ENCODE peak calls at places on chromosomes 5 and 9, in five cellular contexts. One of them, this sample, is unnamed.

GRCh38 chr9:96071245-96072124 is 196.0 kb downstream of the ERCC6L2 start:
- DNase-seq in RWPE1: peak; percentile 66
- DNase-seq in AG04450: no peak
- DNase-seq in upper lobe of right lung: no peak
- DNase-seq in PC-3: peak; percentile 40
- DNase-seq in this sample: no peak

GRCh38 chr5:55829956-55830355 is 21.2 kb upstream of the IL31RA start:
- DNase-seq in RWPE1: no peak
- DNase-seq in AG04450: no peak
- DNase-seq in upper lobe of right lung: no peak
- DNase-seq in PC-3: no peak
- DNase-seq in this sample: no peak

GRCh38 chr5:103428923-103429322 is 133.7 kb downstream of the NUDT12 start:
- DNase-seq in RWPE1: no peak
- DNase-seq in AG04450: no peak
- DNase-seq in upper lobe of right lung: no peak
- DNase-seq in PC-3: no peak
- DNase-seq in this sample: no peak

GRCh38 chr5:6442333-6442732 is 6.3 kb upstream of the UBE2QL1 start:
- DNase-seq in RWPE1: no peak
- DNase-seq in AG04450: no peak
- DNase-seq in upper lobe of right lung: no peak
- DNase-seq in PC-3: no peak
- DNase-seq in this sample: no peak

GRCh38 chr5:81721049-81721448 is 29.8 kb downstream of the SSBP2 start:
- DNase-seq in RWPE1: no peak
- DNase-seq in AG04450: no peak
- DNase-seq in upper lobe of right lung: no peak
- DNase-seq in PC-3: no peak
- DNase-seq in this sample: no peak

GRCh38 chr9:15373201-15373530 is 49.5 kb upstream of the SNAPC3 start:
- DNase-seq in RWPE1: no peak
- DNase-seq in AG04450: peak; percentile 92
- DNase-seq in upper lobe of right lung: no peak
- DNase-seq in PC-3: no peak
- DNase-seq in this sample: no peak

GRCh38 chr9:6133346-6134063 is 82.1 kb upstream of the IL33 start:
- DNase-seq in RWPE1: peak; percentile 32
- DNase-seq in AG04450: no peak
- DNase-seq in upper lobe of right lung: no peak
- DNase-seq in PC-3: peak; percentile 72
- DNase-seq in this sample: no peak

GRCh38 chr9:87479801-87480201 is 17.9 kb upstream of the DAPK1 start:
- DNase-seq in RWPE1: no peak
- DNase-seq in AG04450: no peak
- DNase-seq in upper lobe of right lung: peak; percentile 72
- DNase-seq in PC-3: no peak
- DNase-seq in this sample: no peak

GRCh38 chr9:35516481-35516880 is 26.6 kb downstream of the RUSC2 start:
- DNase-seq in RWPE1: peak; percentile 82
- DNase-seq in AG04450: no peak
- DNase-seq in upper lobe of right lung: no peak
- DNase-seq in PC-3: peak; percentile 81
- DNase-seq in this sample: no peak

GRCh38 chr5:52356311-52356918 is 431.3 kb upstream of the ITGA1 start:
- DNase-seq in RWPE1: peak; percentile 17
- DNase-seq in AG04450: no peak
- DNase-seq in upper lobe of right lung: no peak
- DNase-seq in PC-3: peak; percentile 33
- DNase-seq in this sample: no peak

GRCh38 chr5:15837584-15838289 is 337.8 kb downstream of the FBXL7 start:
- DNase-seq in RWPE1: no peak
- DNase-seq in AG04450: no peak
- DNase-seq in upper lobe of right lung: no peak
- DNase-seq in PC-3: no peak
- DNase-seq in this sample: no peak

GRCh38 chr9:114919611-114920010 is 10.8 kb downstream of the TNFSF8 start:
- DNase-seq in RWPE1: no peak
- DNase-seq in AG04450: no peak
- DNase-seq in upper lobe of right lung: no peak
- DNase-seq in PC-3: no peak
- DNase-seq in this sample: no peak

GRCh38 chr9:18437315-18438200 is 36.4 kb upstream of the ADAMTSL1 start:
- DNase-seq in RWPE1: no peak
- DNase-seq in AG04450: no peak
- DNase-seq in upper lobe of right lung: no peak
- DNase-seq in PC-3: no peak
- DNase-seq in this sample: peak; percentile 18

GRCh38 chr5:126527892-126528291 is 67.1 kb downstream of the ALDH7A1 start:
- DNase-seq in RWPE1: no peak
- DNase-seq in AG04450: peak; percentile 79
- DNase-seq in upper lobe of right lung: no peak
- DNase-seq in PC-3: peak; percentile 32
- DNase-seq in this sample: no peak

GRCh38 chr5:16557477-16557876 is 59.3 kb downstream of the RETREG1 start:
- DNase-seq in RWPE1: no peak
- DNase-seq in AG04450: no peak
- DNase-seq in upper lobe of right lung: no peak
- DNase-seq in PC-3: no peak
- DNase-seq in this sample: no peak

GRCh38 chr9:135321580-135321979 is 158.0 kb upstream of the PPP1R26 start:
- DNase-seq in RWPE1: no peak
- DNase-seq in AG04450: no peak
- DNase-seq in upper lobe of right lung: no peak
- DNase-seq in PC-3: no peak
- DNase-seq in this sample: no peak

GRCh38 chr5:1564182-1564748 is 40.5 kb upstream of the LPCAT1 start:
- DNase-seq in RWPE1: peak; percentile 54
- DNase-seq in AG04450: no peak
- DNase-seq in upper lobe of right lung: no peak
- DNase-seq in PC-3: peak; percentile 85
- DNase-seq in this sample: no peak

GRCh38 chr9:126061575-126061974 is 265.1 kb upstream of the MVB12B start:
- DNase-seq in RWPE1: no peak
- DNase-seq in AG04450: no peak
- DNase-seq in upper lobe of right lung: peak; percentile 37
- DNase-seq in PC-3: no peak
- DNase-seq in this sample: no peak

GRCh38 chr5:40547994-40548575 is 131.6 kb upstream of the PTGER4 start:
- DNase-seq in RWPE1: no peak
- DNase-seq in AG04450: no peak
- DNase-seq in upper lobe of right lung: no peak
- DNase-seq in PC-3: no peak
- DNase-seq in this sample: no peak

GRCh38 chr5:72280655-72281069 is 39.4 kb downstream of the MRPS27 start:
- DNase-seq in RWPE1: peak; percentile 38
- DNase-seq in AG04450: no peak
- DNase-seq in upper lobe of right lung: no peak
- DNase-seq in PC-3: peak; percentile 47
- DNase-seq in this sample: no peak

GRCh38 chr9:94250456-94250855 is 8.6 kb upstream of the ZNF169 start:
- DNase-seq in RWPE1: no peak
- DNase-seq in AG04450: no peak
- DNase-seq in upper lobe of right lung: no peak
- DNase-seq in PC-3: peak; percentile 50
- DNase-seq in this sample: no peak

GRCh38 chr9:89421595-89421994 is 76.3 kb downstream of the SEMA4D start:
- DNase-seq in RWPE1: no peak
- DNase-seq in AG04450: no peak
- DNase-seq in upper lobe of right lung: no peak
- DNase-seq in PC-3: no peak
- DNase-seq in this sample: no peak

GRCh38 chr5:14185336-14186131 is 42.4 kb downstream of the TRIO start:
- DNase-seq in RWPE1: peak; percentile 81
- DNase-seq in AG04450: no peak
- DNase-seq in upper lobe of right lung: no peak
- DNase-seq in PC-3: peak; percentile 94
- DNase-seq in this sample: no peak

GRCh38 chr5:5464036-5464715 is 41.7 kb downstream of the ICE1 start:
- DNase-seq in RWPE1: no peak
- DNase-seq in AG04450: no peak
- DNase-seq in upper lobe of right lung: no peak
- DNase-seq in PC-3: no peak
- DNase-seq in this sample: no peak

GRCh38 chr9:83572524-83572923 is 34.3 kb upstream of the FRMD3 start:
- DNase-seq in RWPE1: no peak
- DNase-seq in AG04450: no peak
- DNase-seq in upper lobe of right lung: no peak
- DNase-seq in PC-3: no peak
- DNase-seq in this sample: no peak

GRCh38 chr5:149152317-149152746 is 11.0 kb downstream of the ABLIM3 start:
- DNase-seq in RWPE1: no peak
- DNase-seq in AG04450: no peak
- DNase-seq in upper lobe of right lung: no peak
- DNase-seq in PC-3: peak; percentile 62
- DNase-seq in this sample: no peak

GRCh38 chr5:79886456-79886855 is 104.6 kb downstream of the MTX3 start:
- DNase-seq in RWPE1: no peak
- DNase-seq in AG04450: no peak
- DNase-seq in upper lobe of right lung: no peak
- DNase-seq in PC-3: no peak
- DNase-seq in this sample: no peak

GRCh38 chr9:70409800-70410199 is 4.7 kb downstream of the KLF9 start:
- DNase-seq in RWPE1: no peak
- DNase-seq in AG04450: no peak
- DNase-seq in upper lobe of right lung: no peak
- DNase-seq in PC-3: no peak
- DNase-seq in this sample: no peak

DNA sequence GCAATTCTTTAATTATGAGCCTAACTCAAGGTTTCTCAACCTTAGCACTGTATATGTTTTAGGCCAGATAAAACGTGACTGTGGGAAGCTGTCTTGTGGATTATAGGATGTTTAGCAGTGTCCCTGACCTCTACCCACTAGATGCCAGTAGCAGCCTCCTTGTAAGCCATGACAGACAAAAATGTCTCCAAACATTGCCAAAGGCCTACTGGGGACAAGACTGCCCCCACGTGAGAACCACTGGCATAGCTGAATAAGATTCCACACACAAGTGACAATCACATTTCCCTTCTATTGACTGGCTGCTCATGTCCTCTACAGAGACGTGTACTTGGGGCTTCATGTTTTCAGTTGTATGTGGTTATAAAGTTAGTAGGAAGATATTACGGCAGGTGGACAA is 55.4 kb downstream of the GOLM1 start:
- DNase-seq in RWPE1: no peak
- DNase-seq in AG04450: no peak
- DNase-seq in upper lobe of right lung: no peak
- DNase-seq in PC-3: peak; percentile 16
- DNase-seq in this sample: no peak
- TF ChIP-seq CTCF in RWPE1: no peak
- TF ChIP-seq CTCF in AG04450: no peak
- TF ChIP-seq CTCF in upper lobe of right lung: no peak
- TF ChIP-seq CTCF in PC-3: peak; percentile 38
- TF ChIP-seq CTCF in this sample: no peak

GRCh38 chr5:82794876-82795275 is 282.3 kb downstream of the TMEM167A start:
- DNase-seq in RWPE1: no peak
- DNase-seq in AG04450: no peak
- DNase-seq in upper lobe of right lung: no peak
- DNase-seq in PC-3: peak; percentile 73
- DNase-seq in this sample: no peak

GRCh38 chr5:82798676-82799075 is 278.5 kb downstream of the TMEM167A start:
- DNase-seq in RWPE1: no peak
- DNase-seq in AG04450: no peak
- DNase-seq in upper lobe of right lung: no peak
- DNase-seq in PC-3: no peak
- DNase-seq in this sample: no peak

GRCh38 chr5:82796643-82797416 is 280.4 kb downstream of the TMEM167A start:
- DNase-seq in RWPE1: no peak
- DNase-seq in AG04450: no peak
- DNase-seq in upper lobe of right lung: no peak
- DNase-seq in PC-3: no peak
- DNase-seq in this sample: no peak

GRCh38 chr5:82802954-82803353 is 274.2 kb downstream of the TMEM167A start:
- DNase-seq in RWPE1: no peak
- DNase-seq in AG04450: no peak
- DNase-seq in upper lobe of right lung: no peak
- DNase-seq in PC-3: no peak
- DNase-seq in this sample: no peak

DNA sequence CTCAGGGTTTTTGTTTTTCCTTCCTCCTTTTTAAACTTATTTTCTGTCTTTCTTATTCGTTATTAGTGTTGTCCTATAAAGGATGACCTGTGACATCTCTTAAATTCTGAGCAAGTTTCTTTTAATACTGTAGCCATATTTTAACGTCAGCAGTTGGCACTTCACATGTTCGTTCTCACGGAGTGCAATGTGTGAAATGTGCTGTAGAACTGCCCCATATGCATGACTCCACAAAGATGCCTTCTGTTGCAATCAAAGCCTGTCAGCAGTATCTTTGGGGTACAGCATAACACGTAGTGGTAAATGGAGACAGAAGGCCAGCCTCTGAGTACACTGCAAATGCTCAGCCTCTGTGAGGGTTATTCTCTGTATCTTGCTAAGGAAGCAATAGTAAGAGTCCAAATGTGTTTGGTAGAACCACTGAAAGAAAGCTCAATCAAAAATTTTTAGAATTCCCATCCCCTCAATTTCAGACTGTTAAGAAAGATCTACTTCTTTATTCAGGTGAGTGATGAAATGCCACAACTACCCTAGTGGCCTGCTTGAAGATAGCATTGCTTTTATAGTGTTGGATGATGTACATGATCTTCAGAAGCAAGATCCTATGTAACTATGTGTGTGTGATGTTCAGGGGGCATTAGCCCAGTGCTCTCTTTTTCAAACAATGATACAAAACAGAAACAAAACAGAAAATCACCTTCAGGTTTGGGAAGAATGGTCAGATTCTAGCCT is 277.7 kb downstream of the TMEM167A start:
- DNase-seq in RWPE1: no peak
- DNase-seq in AG04450: no peak
- DNase-seq in upper lobe of right lung: no peak
- DNase-seq in PC-3: no peak
- DNase-seq in this sample: no peak
- TF ChIP-seq CTCF in RWPE1: no peak
- TF ChIP-seq CTCF in AG04450: no peak
- TF ChIP-seq CTCF in upper lobe of right lung: no peak
- TF ChIP-seq CTCF in PC-3: peak; percentile 24
- TF ChIP-seq CTCF in this sample: no peak

DNA sequence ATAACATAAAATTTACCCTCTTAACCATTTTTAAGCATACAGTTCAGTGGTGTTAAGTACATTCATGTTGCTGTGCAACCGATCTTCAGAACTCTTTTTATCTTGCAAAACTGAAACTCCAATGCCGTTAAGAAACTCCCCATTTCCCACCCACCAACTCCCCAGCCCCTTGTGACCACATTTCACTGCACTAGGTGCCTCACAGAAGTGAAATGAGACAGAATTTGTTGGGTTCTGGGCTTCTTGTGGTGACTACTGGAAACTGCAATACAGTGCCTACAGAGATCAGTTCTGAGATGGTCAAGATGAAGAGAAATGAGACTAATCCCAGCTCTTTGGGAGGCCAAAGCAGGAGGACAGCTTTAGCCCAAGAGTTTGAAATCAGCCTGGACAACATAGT is 202.1 kb upstream of the SLC30A5 start:
- DNase-seq in RWPE1: no peak
- DNase-seq in AG04450: no peak
- DNase-seq in upper lobe of right lung: no peak
- DNase-seq in PC-3: no peak
- DNase-seq in this sample: no peak
- TF ChIP-seq CTCF in RWPE1: no peak
- TF ChIP-seq CTCF in AG04450: no peak
- TF ChIP-seq CTCF in upper lobe of right lung: no peak
- TF ChIP-seq CTCF in PC-3: no peak
- TF ChIP-seq CTCF in this sample: no peak

GRCh38 chr9:26946753-26947727 is at the start of gene PLAA:
- DNase-seq in RWPE1: peak; percentile 90
- DNase-seq in AG04450: peak; percentile 63
- DNase-seq in upper lobe of right lung: peak; percentile 95
- DNase-seq in PC-3: peak; percentile 85
- DNase-seq in this sample: peak; percentile 66
- TF ChIP-seq CTCF in RWPE1: no peak
- TF ChIP-seq CTCF in AG04450: no peak
- TF ChIP-seq CTCF in upper lobe of right lung: peak; percentile 34
- TF ChIP-seq CTCF in PC-3: no peak
- TF ChIP-seq CTCF in this sample: no peak

This sample was measured in D721Med.